ENCODE peak calls at places on chromosomes 7 and 10, in four cellular contexts. B, A, S and H are unnamed samples.

GRCh38 chr10:73937333-73938020 is 26.5 kb downstream of the PLAU start:
- DNase-seq in B (no peak), A (no peak), S (no peak), H (no peak)

GRCh38 chr10:15859531-15859864 is 809 bp downstream of the MINDY3 start:
- DNase-seq in B (no peak), A (no peak), S (no peak), H (no peak)

GRCh38 chr10:5628798-5629788 is 37.3 kb downstream of the ASB13 start:
- DNase-seq in B (no peak), A (no peak), S (no peak), H (no peak)

GRCh38 chr7:27242580-27243339 is at the start of gene EVX1:
- DNase-seq in B (no peak), A (peak), S (no peak), H (no peak)

GRCh38 chr7:45176091-45176490 is 18.5 kb downstream of the RAMP3 start:
- DNase-seq in B (no peak), A (no peak), S (no peak), H (no peak)

GRCh38 chr10:98423691-98424120 is 8.7 kb upstream of the PYROXD2 start:
- DNase-seq in B (no peak), A (no peak), S (no peak), H (no peak)

GRCh38 chr10:48800283-48800675 is 115.6 kb downstream of the WDFY4 start:
- DNase-seq in B (no peak), A (peak), S (no peak), H (no peak)

GRCh38 chr7:149696313-149696712 is 77.1 kb downstream of the ZNF467 start:
- DNase-seq in B (no peak), A (no peak), S (no peak), H (no peak)

GRCh38 chr7:22001345-22002004 is 55.8 kb upstream of the CDCA7L start:
- DNase-seq in B (peak), A (peak), S (peak), H (peak)

GRCh38 chr10:34420795-34421194 is 394.3 kb downstream of the PARD3 start:
- DNase-seq in B (no peak), A (no peak), S (no peak), H (no peak)

GRCh38 chr7:74405191-74405898 is 48.4 kb upstream of the GTF2IRD1 start:
- DNase-seq in B (no peak), A (no peak), S (no peak), H (no peak)

GRCh38 chr10:123974406-123974805 is 82.8 kb upstream of the CPXM2 start:
- DNase-seq in B (peak), A (no peak), S (no peak), H (no peak)

GRCh38 chr10:132477066-132477397 is 60.6 kb upstream of the INPP5A start:
- DNase-seq in B (no peak), A (no peak), S (no peak), H (no peak)

GRCh38 chr7:3370068-3370704 is 69.1 kb downstream of the SDK1 start:
- DNase-seq in B (no peak), A (no peak), S (no peak), H (no peak)

GRCh38 chr10:113300628-113301027 is 252.2 kb upstream of the HABP2 start:
- DNase-seq in B (no peak), A (no peak), S (no peak), H (no peak)

GRCh38 chr7:20190588-20190987 is 26.6 kb downstream of the MACC1 start:
- DNase-seq in B (no peak), A (no peak), S (no peak), H (no peak)